ENCODE peak calls at places on chromosome 3, in six cellular contexts. One of them, this sample, is unnamed.

GRCh38 chr3:194443911-194444310 is 42.9 kb downstream of the ATP13A3 start:
- DNase-seq in GM23248: peak; percentile 13
- DNase-seq in fibroblast of lung: no peak
- DNase-seq in right cardiac atrium: no peak
- DNase-seq in right atrium auricular region: no peak
- DNase-seq in ovary: no peak
- DNase-seq in this sample: no peak

GRCh38 chr3:81778678-81779182 is 17.3 kb upstream of the GBE1 start:
- DNase-seq in GM23248: no peak
- DNase-seq in fibroblast of lung: peak; percentile 88
- DNase-seq in right cardiac atrium: no peak
- DNase-seq in right atrium auricular region: no peak
- DNase-seq in ovary: no peak
- DNase-seq in this sample: no peak

GRCh38 chr3:132892956-132893355 is 145.2 kb upstream of the TMEM108 start:
- DNase-seq in GM23248: no peak
- DNase-seq in fibroblast of lung: no peak
- DNase-seq in right cardiac atrium: no peak
- DNase-seq in right atrium auricular region: no peak
- DNase-seq in ovary: no peak
- DNase-seq in this sample: no peak

GRCh38 chr3:46974421-46975227 is 1.9 kb downstream of the CCDC12 start:
- DNase-seq in GM23248: no peak
- DNase-seq in fibroblast of lung: no peak
- DNase-seq in right cardiac atrium: no peak
- DNase-seq in right atrium auricular region: no peak
- DNase-seq in ovary: no peak
- DNase-seq in this sample: no peak

GRCh38 chr3:147423601-147424324 is 14.6 kb downstream of the ZIC1 start:
- DNase-seq in GM23248: no peak
- DNase-seq in fibroblast of lung: no peak
- DNase-seq in right cardiac atrium: no peak
- DNase-seq in right atrium auricular region: no peak
- DNase-seq in ovary: no peak
- DNase-seq in this sample: no peak

GRCh38 chr3:53320697-53321096 is 26.6 kb downstream of the DCP1A start:
- DNase-seq in GM23248: no peak
- DNase-seq in fibroblast of lung: peak; percentile 39
- DNase-seq in right cardiac atrium: no peak
- DNase-seq in right atrium auricular region: no peak
- DNase-seq in ovary: no peak
- DNase-seq in this sample: no peak

GRCh38 chr3:162437480-162437879 is 940.9 kb downstream of the OTOL1 start:
- DNase-seq in GM23248: peak; percentile 8
- DNase-seq in fibroblast of lung: peak; percentile 44
- DNase-seq in right cardiac atrium: no peak
- DNase-seq in right atrium auricular region: no peak
- DNase-seq in ovary: no peak
- DNase-seq in this sample: peak; percentile 26

GRCh38 chr3:150741497-150742140 is 21.4 kb downstream of the SIAH2 start:
- DNase-seq in GM23248: no peak
- DNase-seq in fibroblast of lung: no peak
- DNase-seq in right cardiac atrium: no peak
- DNase-seq in right atrium auricular region: no peak
- DNase-seq in ovary: no peak
- DNase-seq in this sample: no peak

GRCh38 chr3:51141573-51141972 is 243.5 kb upstream of the MANF start:
- DNase-seq in GM23248: no peak
- DNase-seq in fibroblast of lung: no peak
- DNase-seq in right cardiac atrium: no peak
- DNase-seq in right atrium auricular region: no peak
- DNase-seq in ovary: no peak
- DNase-seq in this sample: no peak

GRCh38 chr3:197508051-197508451 is 47.7 kb downstream of the BDH1 start:
- DNase-seq in GM23248: no peak
- DNase-seq in fibroblast of lung: no peak
- DNase-seq in right cardiac atrium: no peak
- DNase-seq in right atrium auricular region: no peak
- DNase-seq in ovary: no peak
- DNase-seq in this sample: no peak

GRCh38 chr3:70973558-70973957 is 610.0 kb downstream of the FOXP1 start:
- DNase-seq in GM23248: peak; percentile 76
- DNase-seq in fibroblast of lung: peak; percentile 75
- DNase-seq in right cardiac atrium: no peak
- DNase-seq in right atrium auricular region: no peak
- DNase-seq in ovary: no peak
- DNase-seq in this sample: no peak

GRCh38 chr3:2869905-2870304 is 240.3 kb downstream of the IL5RA start:
- DNase-seq in GM23248: no peak
- DNase-seq in fibroblast of lung: no peak
- DNase-seq in right cardiac atrium: no peak
- DNase-seq in right atrium auricular region: no peak
- DNase-seq in ovary: no peak
- DNase-seq in this sample: no peak

GRCh38 chr3:59456852-59457485 is 407.1 kb upstream of the CFAP20DC start:
- DNase-seq in GM23248: no peak
- DNase-seq in fibroblast of lung: no peak
- DNase-seq in right cardiac atrium: no peak
- DNase-seq in right atrium auricular region: no peak
- DNase-seq in ovary: no peak
- DNase-seq in this sample: no peak

GRCh38 chr3:66335671-66336070 is 114.9 kb downstream of the SLC25A26 start:
- DNase-seq in GM23248: no peak
- DNase-seq in fibroblast of lung: no peak
- DNase-seq in right cardiac atrium: no peak
- DNase-seq in right atrium auricular region: no peak
- DNase-seq in ovary: no peak
- DNase-seq in this sample: no peak

GRCh38 chr3:69403406-69403934 is 17.6 kb upstream of the FRMD4B start:
- DNase-seq in GM23248: no peak
- DNase-seq in fibroblast of lung: no peak
- DNase-seq in right cardiac atrium: no peak
- DNase-seq in right atrium auricular region: no peak
- DNase-seq in ovary: no peak
- DNase-seq in this sample: no peak

GRCh38 chr3:13668136-13668535 is 119.2 kb downstream of the FBLN2 start:
- DNase-seq in GM23248: no peak
- DNase-seq in fibroblast of lung: no peak
- DNase-seq in right cardiac atrium: no peak
- DNase-seq in right atrium auricular region: no peak
- DNase-seq in ovary: no peak
- DNase-seq in this sample: no peak

GRCh38 chr3:161177996-161178395 is 43.1 kb upstream of the NMD3 start:
- DNase-seq in GM23248: no peak
- DNase-seq in fibroblast of lung: no peak
- DNase-seq in right cardiac atrium: no peak
- DNase-seq in right atrium auricular region: no peak
- DNase-seq in ovary: no peak
- DNase-seq in this sample: no peak

GRCh38 chr3:197711973-197712707 is 24.6 kb downstream of the RUBCN start:
- DNase-seq in GM23248: peak; percentile 99
- DNase-seq in fibroblast of lung: peak; percentile 96
- DNase-seq in right cardiac atrium: peak; percentile 92
- DNase-seq in right atrium auricular region: peak; percentile 95
- DNase-seq in ovary: peak; percentile 82
- DNase-seq in this sample: peak; percentile 87

GRCh38 chr3:79767953-79768282 is at the start of gene ROBO1:
- DNase-seq in GM23248: no peak
- DNase-seq in fibroblast of lung: peak; percentile 33
- DNase-seq in right cardiac atrium: no peak
- DNase-seq in right atrium auricular region: no peak
- DNase-seq in ovary: no peak
- DNase-seq in this sample: no peak

GRCh38 chr3:48371651-48372376 is at the start of gene FBXW12:
- DNase-seq in GM23248: no peak
- DNase-seq in fibroblast of lung: no peak
- DNase-seq in right cardiac atrium: no peak
- DNase-seq in right atrium auricular region: no peak
- DNase-seq in ovary: no peak
- DNase-seq in this sample: no peak

GRCh38 chr3:190265795-190266194 is 56.5 kb downstream of the CLDN1 start:
- DNase-seq in GM23248: peak; percentile 31
- DNase-seq in fibroblast of lung: peak; percentile 20
- DNase-seq in right cardiac atrium: no peak
- DNase-seq in right atrium auricular region: no peak
- DNase-seq in ovary: no peak
- DNase-seq in this sample: no peak

GRCh38 chr3:158801200-158801599 is 654 bp upstream of the MFSD1 start:
- DNase-seq in GM23248: peak; percentile 38
- DNase-seq in fibroblast of lung: peak; percentile 20
- DNase-seq in right cardiac atrium: peak; percentile 34
- DNase-seq in right atrium auricular region: no peak
- DNase-seq in ovary: peak; percentile 17
- DNase-seq in this sample: no peak

GRCh38 chr3:112437146-112438022 is 61.9 kb downstream of the BTLA start:
- DNase-seq in GM23248: peak; percentile 52
- DNase-seq in fibroblast of lung: peak; percentile 57
- DNase-seq in right cardiac atrium: no peak
- DNase-seq in right atrium auricular region: no peak
- DNase-seq in ovary: no peak
- DNase-seq in this sample: peak; percentile 9

GRCh38 chr3:23865595-23866396 is 51.0 kb downstream of the NKIRAS1 start:
- DNase-seq in GM23248: no peak
- DNase-seq in fibroblast of lung: peak; percentile 37
- DNase-seq in right cardiac atrium: no peak
- DNase-seq in right atrium auricular region: no peak
- DNase-seq in ovary: no peak
- DNase-seq in this sample: no peak

GRCh38 chr3:38121832-38122461 is 15.0 kb downstream of the ACAA1 start:
- DNase-seq in GM23248: no peak
- DNase-seq in fibroblast of lung: no peak
- DNase-seq in right cardiac atrium: no peak
- DNase-seq in right atrium auricular region: peak; percentile 44
- DNase-seq in ovary: peak; percentile 10
- DNase-seq in this sample: no peak

GRCh38 chr3:168040624-168041208 is 55.0 kb downstream of the GOLIM4 start:
- DNase-seq in GM23248: peak; percentile 75
- DNase-seq in fibroblast of lung: peak; percentile 90
- DNase-seq in right cardiac atrium: no peak
- DNase-seq in right atrium auricular region: no peak
- DNase-seq in ovary: no peak
- DNase-seq in this sample: no peak

GRCh38 chr3:21447471-21448205 is 303.4 kb downstream of the ZNF385D start:
- DNase-seq in GM23248: peak; percentile 50
- DNase-seq in fibroblast of lung: peak; percentile 75
- DNase-seq in right cardiac atrium: no peak
- DNase-seq in right atrium auricular region: no peak
- DNase-seq in ovary: no peak
- DNase-seq in this sample: no peak

GRCh38 chr3:171459942-171460225 is 321 bp downstream of the TNIK start:
- DNase-seq in GM23248: no peak
- DNase-seq in fibroblast of lung: no peak
- DNase-seq in right cardiac atrium: no peak
- DNase-seq in right atrium auricular region: no peak
- DNase-seq in ovary: no peak
- DNase-seq in this sample: no peak

GRCh38 chr3:82814660-82815059 is 1053.2 kb upstream of the GBE1 start:
- DNase-seq in GM23248: no peak
- DNase-seq in fibroblast of lung: no peak
- DNase-seq in right cardiac atrium: no peak
- DNase-seq in right atrium auricular region: no peak
- DNase-seq in ovary: no peak
- DNase-seq in this sample: no peak

GRCh38 chr3:151282921-151283320 is 4.6 kb upstream of the P2RY14 start:
- DNase-seq in GM23248: peak; percentile 56
- DNase-seq in fibroblast of lung: peak; percentile 76
- DNase-seq in right cardiac atrium: no peak
- DNase-seq in right atrium auricular region: no peak
- DNase-seq in ovary: no peak
- DNase-seq in this sample: no peak

GRCh38 chr3:140365872-140366697 is 311.8 kb upstream of the TRIM42 start:
- DNase-seq in GM23248: no peak
- DNase-seq in fibroblast of lung: no peak
- DNase-seq in right cardiac atrium: peak; percentile 53
- DNase-seq in right atrium auricular region: no peak
- DNase-seq in ovary: no peak
- DNase-seq in this sample: no peak

GRCh38 chr3:45082139-45082538 is 56.0 kb downstream of the CLEC3B start:
- DNase-seq in GM23248: peak; percentile 42
- DNase-seq in fibroblast of lung: peak; percentile 62
- DNase-seq in right cardiac atrium: no peak
- DNase-seq in right atrium auricular region: no peak
- DNase-seq in ovary: no peak
- DNase-seq in this sample: no peak
- H3K4me3 ChIP-seq in GM23248: no peak overlapping the region
- H3K4me3 ChIP-seq in fibroblast of lung: no peak overlapping the region
- H3K4me3 ChIP-seq in right cardiac atrium: no peak overlapping the region
- H3K4me3 ChIP-seq in right atrium auricular region: no peak overlapping the region
- H3K4me3 ChIP-seq in ovary: no peak overlapping the region
- H3K4me3 ChIP-seq in this sample: no peak overlapping the region

GRCh38 chr3:9779721-9780450 is 10.1 kb upstream of the CAMK1 start:
- DNase-seq in GM23248: no peak
- DNase-seq in fibroblast of lung: no peak
- DNase-seq in right cardiac atrium: no peak
- DNase-seq in right atrium auricular region: no peak
- DNase-seq in ovary: no peak
- DNase-seq in this sample: peak; percentile 73
- H3K4me1 ChIP-seq in GM23248: peaks cover 23% of the 10 kb centered on the region
- H3K4me1 ChIP-seq in fibroblast of lung: peaks cover 2% of the 10 kb centered on the region
- H3K4me1 ChIP-seq in right cardiac atrium: peaks cover 4% of the 10 kb centered on the region
- H3K4me1 ChIP-seq in right atrium auricular region: no peaks in the 10 kb centered on the region
- H3K4me1 ChIP-seq in ovary: no peaks in the 10 kb centered on the region
- H3K4me1 ChIP-seq in this sample: peaks cover 28% of the 10 kb centered on the region

DNA sequence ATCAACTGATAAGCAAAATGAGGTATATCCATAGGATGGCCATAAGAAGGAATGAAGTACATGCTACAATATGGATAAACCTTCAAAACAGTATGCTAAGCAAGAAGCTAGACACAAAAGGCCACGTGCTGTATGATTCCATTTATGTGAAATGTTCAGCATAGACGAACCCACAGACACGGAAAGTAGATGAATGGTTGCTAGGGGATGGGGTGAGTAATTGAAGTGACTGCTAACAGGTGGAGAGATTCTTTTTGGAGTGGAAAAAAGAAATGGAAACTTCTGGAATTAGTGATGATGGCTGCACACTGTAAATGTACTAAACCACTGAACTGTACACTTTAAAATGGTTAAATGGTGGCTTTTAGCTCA is 630 bp upstream of the EFCAB12 start:
- DNase-seq in GM23248: peak; percentile 21
- DNase-seq in fibroblast of lung: no peak
- DNase-seq in right cardiac atrium: no peak
- DNase-seq in right atrium auricular region: no peak
- DNase-seq in ovary: no peak
- DNase-seq in this sample: no peak
- H3K4me3 ChIP-seq in GM23248: peak overlapping the region; percentile 82
- H3K4me3 ChIP-seq in fibroblast of lung: peak overlapping the region; percentile 4
- H3K4me3 ChIP-seq in right cardiac atrium: no peak overlapping the region
- H3K4me3 ChIP-seq in right atrium auricular region: no peak overlapping the region
- H3K4me3 ChIP-seq in ovary: peak overlapping the region; percentile 54
- H3K4me3 ChIP-seq in this sample: no peak overlapping the region

DNA sequence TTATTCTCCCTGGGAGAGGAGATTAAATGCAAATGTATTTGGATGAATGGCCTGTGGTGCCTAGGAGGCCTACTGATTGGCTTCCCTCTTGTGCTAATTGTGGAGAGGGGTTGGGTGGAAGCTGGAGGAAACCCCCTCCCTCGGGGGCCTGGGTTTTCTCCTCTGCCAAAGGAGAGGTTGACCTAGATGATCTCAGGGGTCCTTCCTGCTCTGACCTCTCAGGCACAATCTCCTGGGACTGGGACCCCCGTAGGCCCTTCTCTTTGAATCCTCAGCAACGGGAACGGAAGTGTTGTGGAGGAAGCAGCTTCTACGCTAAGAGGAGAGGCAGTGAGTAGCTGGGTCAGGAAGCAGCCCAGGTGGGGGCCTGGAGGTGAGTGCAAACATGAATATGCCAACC is 40.5 kb upstream of the MAGEF1 start:
- DNase-seq in GM23248: no peak
- DNase-seq in fibroblast of lung: no peak
- DNase-seq in right cardiac atrium: no peak
- DNase-seq in right atrium auricular region: no peak
- DNase-seq in ovary: no peak
- DNase-seq in this sample: no peak
- H3K4me1 ChIP-seq in GM23248: peaks cover 20% of the 10 kb centered on the region
- H3K4me1 ChIP-seq in fibroblast of lung: peaks cover 5% of the 10 kb centered on the region
- H3K4me1 ChIP-seq in right cardiac atrium: peaks cover 2% of the 10 kb centered on the region
- H3K4me1 ChIP-seq in right atrium auricular region: no peaks in the 10 kb centered on the region
- H3K4me1 ChIP-seq in ovary: no peaks in the 10 kb centered on the region
- H3K4me1 ChIP-seq in this sample: no peaks in the 10 kb centered on the region